ENCODE peak calls at places on chromosomes 5 and 9, in five cellular contexts. C is IMR-90, V is nephron progenitor cell, M is cardiac fibroblast, S is fibroblast of lung. O is an unnamed sample.

GRCh38 chr5:41748631-41749030 is 121.6 kb downstream of the OXCT1 start:
- DNase-seq in C (peak), S (peak), V (no peak), M (peak), O (no peak)

GRCh38 chr9:37026085-37026935 is 7.8 kb downstream of the PAX5 start:
- DNase-seq in M (no peak), V (peak), S (no peak), C (no peak), O (no peak)

GRCh38 chr5:59034498-59035186 is 451.8 kb downstream of the RAB3C start:
- DNase-seq in C (peak), V (no peak), M (peak), S (peak), O (no peak)

GRCh38 chr5:124072570-124072969 is 560.6 kb downstream of the CSNK1G3 start:
- DNase-seq in S (no peak), V (no peak), M (no peak), C (no peak), O (no peak)

GRCh38 chr9:100579665-100580064 is 1.8 kb downstream of the CAVIN4 start:
- DNase-seq in S (peak), C (peak), V (no peak), M (peak), O (no peak)

GRCh38 chr5:128905225-128906110 is 59.8 kb upstream of the SLC27A6 start:
- DNase-seq in S (peak), C (peak), M (peak), V (peak), O (peak)

GRCh38 chr5:11046160-11046559 is 285.1 kb upstream of the DAP start:
- DNase-seq in V (peak), C (peak), S (no peak), M (peak), O (no peak)

GRCh38 chr5:1047332-1047965 is 38.8 kb downstream of the NKD2 start:
- DNase-seq in M (no peak), C (no peak), S (no peak), V (no peak), O (no peak)

GRCh38 chr5:93673555-93673954 is 67.8 kb downstream of the POU5F2 start:
- DNase-seq in S (no peak), M (no peak), C (no peak), V (no peak), O (no peak)

GRCh38 chr9:133950206-133950915 is 41.8 kb downstream of the VAV2 start:
- DNase-seq in C (peak), V (peak), S (peak), M (peak), O (no peak)

GRCh38 chr9:112025886-112026285 is 129.3 kb downstream of the UGCG start:
- DNase-seq in V (no peak), C (no peak), M (no peak), S (no peak), O (no peak)

GRCh38 chr5:68995847-68996204 is 98.0 kb upstream of the SLC30A5 start:
- DNase-seq in V (no peak), C (no peak), M (no peak), S (no peak), O (no peak)

GRCh38 chr5:52148679-52149078 is 639.0 kb upstream of the ITGA1 start:
- DNase-seq in S (no peak), C (no peak), M (no peak), V (no peak), O (no peak)

GRCh38 chr9:38018964-38019602 is 49.9 kb downstream of the SHB start:
- DNase-seq in C (peak), S (peak), V (no peak), M (peak), O (no peak)

GRCh38 chr9:89608646-89609335 is 4.0 kb downstream of the GADD45G start:
- DNase-seq in C (no peak), M (no peak), V (no peak), S (no peak), O (no peak)

GRCh38 chr5:172293745-172294342 is 10.3 kb upstream of the UBTD2 start:
- DNase-seq in M (no peak), S (no peak), C (no peak), V (no peak), O (no peak)
- TF ChIP-seq CTCF in M (no peak), S (no peak), C (no peak), V (no peak), O (no peak)

GRCh38 chr5:25862276-25862675 is 1176.1 kb downstream of the CDH9 start:
- DNase-seq in M (no peak), S (no peak), V (no peak), C (no peak), O (no peak)
- TF ChIP-seq CTCF in M (no peak), S (no peak), V (no peak), C (no peak), O (no peak)

GRCh38 chr5:91381774-91382492 is 1.2 kb downstream of the ARRDC3 start:
- DNase-seq in C (peak), M (peak), V (peak), S (peak), O (no peak)

GRCh38 chr5:91381134-91381773 is 1.9 kb downstream of the ARRDC3 start:
- DNase-seq in M (no peak), C (no peak), V (no peak), S (no peak), O (no peak)

GRCh38 chr5:91380491-91381133 is 2.5 kb downstream of the ARRDC3 start:
- DNase-seq in V (peak), M (peak), C (peak), S (peak), O (peak)

GRCh38 chr5:91378683-91379601 is 4.2 kb downstream of the ARRDC3 start:
- DNase-seq in V (no peak), S (no peak), M (peak), C (no peak), O (no peak)

DNA sequence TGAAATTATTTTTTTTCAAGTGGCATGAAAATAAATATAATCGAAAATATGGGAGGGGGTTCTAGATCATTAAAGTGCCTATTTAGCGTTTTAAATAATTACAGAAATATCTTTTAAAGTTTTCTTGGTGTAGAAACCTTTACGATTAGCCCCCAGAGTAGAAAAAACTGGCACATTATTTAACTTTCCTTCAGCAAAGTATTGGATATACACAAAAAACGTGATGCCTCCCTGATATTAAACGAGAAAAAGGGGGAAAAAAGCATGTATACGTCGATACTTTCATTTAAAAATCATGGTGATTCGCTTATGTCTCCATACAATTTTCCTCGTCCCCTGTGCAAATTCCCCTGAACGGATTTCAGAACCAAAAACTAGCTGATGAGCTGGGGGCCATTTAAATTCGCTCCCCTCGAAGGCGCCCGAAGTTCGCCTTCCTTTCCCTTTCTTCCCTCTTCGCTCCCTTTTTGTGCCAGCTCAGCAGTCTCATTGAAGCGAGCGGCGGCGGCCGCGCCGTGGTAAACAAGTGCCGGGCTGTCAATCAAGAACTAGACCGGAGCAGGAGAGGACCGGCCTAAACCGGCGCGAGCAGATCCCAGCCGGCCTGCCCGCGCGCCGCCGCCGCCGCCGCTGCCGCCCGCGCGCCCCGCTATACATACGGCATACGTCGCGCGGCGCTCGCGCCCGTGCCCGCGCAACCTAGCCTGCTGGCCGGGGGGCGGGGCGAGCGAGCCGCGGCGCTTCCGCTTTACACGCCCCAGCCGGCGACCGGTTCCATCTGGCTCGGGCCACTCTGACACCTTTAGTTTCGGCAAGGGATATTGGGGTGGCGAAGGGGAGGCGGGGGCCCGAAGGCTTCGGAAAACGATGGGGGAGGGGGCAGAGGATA is 3.3 kb downstream of the ARRDC3 start:
- DNase-seq in S (peak), C (peak), V (peak), M (peak), O (peak)
- TF ChIP-seq CTCF in S (no peak), C (no peak), V (no peak), M (no peak), O (no peak)

DNA sequence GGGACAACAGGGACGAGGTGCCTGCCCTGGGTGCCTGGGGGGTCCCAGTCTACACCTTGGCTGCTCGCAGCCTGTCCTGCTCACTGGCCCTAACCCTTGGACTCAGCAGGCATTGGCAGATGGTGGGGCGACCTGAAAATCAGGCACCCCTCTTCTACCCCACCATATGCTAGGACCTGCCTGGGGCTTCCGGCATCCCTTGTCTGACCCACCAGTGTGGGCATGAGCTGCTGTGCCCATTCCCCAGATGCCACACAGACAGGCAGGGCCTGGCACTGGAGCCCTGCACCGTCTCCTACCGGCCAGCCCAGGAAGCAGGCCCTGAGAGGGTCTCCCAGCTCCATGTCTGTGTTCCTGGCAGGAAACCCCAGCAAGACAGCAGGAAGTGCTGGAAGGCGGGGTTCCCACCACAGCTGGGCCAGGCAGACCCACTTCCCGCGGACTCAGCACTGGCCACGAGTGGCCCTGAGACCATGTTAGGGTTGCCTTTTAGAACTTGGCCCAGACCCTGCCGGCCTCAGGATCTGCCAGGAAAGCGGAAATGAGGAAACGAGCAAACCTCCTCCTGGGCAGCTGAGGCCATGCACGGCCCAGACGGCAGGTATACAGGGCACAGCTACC is 3.1 kb downstream of the NINJ1 start:
- DNase-seq in S (no peak), V (no peak), C (no peak), M (no peak), O (no peak)
- TF ChIP-seq CTCF in S (no peak), V (no peak), C (no peak), M (no peak), O (no peak)

DNA sequence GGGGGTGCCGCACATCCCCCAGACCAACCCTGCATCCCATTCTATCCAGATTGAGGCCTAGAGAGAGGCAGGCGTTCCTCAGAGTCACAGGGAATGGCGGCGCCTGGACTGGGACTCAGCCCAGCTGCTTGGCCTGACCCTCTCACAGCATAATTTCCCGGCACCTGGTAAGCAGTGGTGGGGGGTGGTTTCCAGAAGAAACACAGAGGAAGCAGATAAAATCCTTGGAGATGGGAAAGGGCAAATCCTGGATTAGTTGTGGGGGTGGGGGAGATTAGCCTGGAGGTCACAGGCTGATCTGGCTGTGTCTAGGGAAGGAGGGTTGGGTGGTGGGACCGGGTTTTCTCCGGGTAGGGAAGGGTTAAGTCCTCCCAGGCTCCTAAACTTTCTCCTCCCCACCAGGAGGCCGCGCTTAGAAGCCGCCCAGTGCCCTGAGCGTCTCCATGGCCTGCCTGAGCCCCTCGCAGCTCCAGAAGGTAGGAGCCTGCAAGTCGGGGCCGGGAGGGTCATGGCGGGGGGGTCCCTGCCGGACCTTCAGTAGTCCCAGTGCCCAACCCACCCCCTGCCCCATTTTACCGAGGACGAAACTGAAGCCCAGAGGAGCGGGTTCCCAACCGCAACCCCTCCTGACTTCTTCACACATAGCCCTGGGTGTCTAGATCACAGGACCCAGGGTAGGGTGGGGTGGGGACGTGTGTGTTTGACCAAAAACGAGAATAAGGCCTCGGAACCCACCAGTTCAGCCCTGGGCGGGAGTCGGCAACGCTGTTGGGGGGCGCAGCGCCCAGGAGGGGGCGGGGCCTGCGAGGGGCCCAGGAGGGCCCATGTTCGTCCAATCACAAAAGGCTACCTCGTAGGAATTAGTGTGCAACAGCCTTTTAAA is 1.3 kb downstream of the PHYHD1 start:
- DNase-seq in V (peak), C (peak), S (peak), M (peak), O (peak)
- TF ChIP-seq CTCF in V (no peak), C (no peak), S (peak), M (no peak), O (no peak)

GRCh38 chr5:55982957-55983381 is 11.8 kb downstream of the IL6ST start:
- DNase-seq in C (no peak), M (no peak), V (no peak), S (no peak), O (no peak)
- TF ChIP-seq CTCF in C (no peak), M (no peak), V (no peak), S (no peak), O (no peak)

DNA sequence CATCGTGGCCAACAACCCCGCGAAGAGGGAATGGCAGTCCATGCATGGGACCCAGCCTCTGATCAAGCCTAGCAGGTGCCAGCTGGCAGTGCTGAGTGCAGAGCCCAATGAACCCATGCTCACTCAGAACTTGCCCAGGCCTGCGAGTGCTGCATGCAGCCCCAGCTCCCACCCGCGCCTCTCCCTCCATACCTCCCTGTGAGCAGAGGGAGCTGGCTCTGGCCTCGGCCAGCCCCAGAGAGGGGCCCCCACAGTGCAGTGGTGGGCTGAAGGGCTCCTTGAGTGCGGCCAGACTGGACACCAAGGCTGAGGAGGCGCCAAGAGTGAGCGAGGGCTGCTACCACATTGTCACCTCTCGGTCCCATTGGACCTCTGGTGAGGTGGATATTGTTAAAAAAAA is 32.6 kb upstream of the NPR3 start:
- DNase-seq in M (no peak), V (no peak), S (no peak), C (no peak), O (no peak)
- TF ChIP-seq CTCF in M (no peak), V (no peak), S (no peak), C (no peak), O (no peak)

GRCh38 chr9:129568560-129569505 is 52.1 kb downstream of the C9orf50 start:
- DNase-seq in S (peak), M (no peak), C (no peak), V (peak), O (peak)

GRCh38 chr9:129567842-129568559 is 52.9 kb downstream of the C9orf50 start:
- DNase-seq in V (peak), S (peak), M (peak), C (peak), O (no peak)

GRCh38 chr9:129570450-129571297 is 50.2 kb downstream of the C9orf50 start:
- DNase-seq in M (peak), V (no peak), C (peak), S (peak), O (no peak)

GRCh38 chr9:129571298-129572051 is 49.4 kb downstream of the C9orf50 start:
- DNase-seq in V (no peak), S (no peak), C (no peak), M (no peak), O (no peak)

DNA sequence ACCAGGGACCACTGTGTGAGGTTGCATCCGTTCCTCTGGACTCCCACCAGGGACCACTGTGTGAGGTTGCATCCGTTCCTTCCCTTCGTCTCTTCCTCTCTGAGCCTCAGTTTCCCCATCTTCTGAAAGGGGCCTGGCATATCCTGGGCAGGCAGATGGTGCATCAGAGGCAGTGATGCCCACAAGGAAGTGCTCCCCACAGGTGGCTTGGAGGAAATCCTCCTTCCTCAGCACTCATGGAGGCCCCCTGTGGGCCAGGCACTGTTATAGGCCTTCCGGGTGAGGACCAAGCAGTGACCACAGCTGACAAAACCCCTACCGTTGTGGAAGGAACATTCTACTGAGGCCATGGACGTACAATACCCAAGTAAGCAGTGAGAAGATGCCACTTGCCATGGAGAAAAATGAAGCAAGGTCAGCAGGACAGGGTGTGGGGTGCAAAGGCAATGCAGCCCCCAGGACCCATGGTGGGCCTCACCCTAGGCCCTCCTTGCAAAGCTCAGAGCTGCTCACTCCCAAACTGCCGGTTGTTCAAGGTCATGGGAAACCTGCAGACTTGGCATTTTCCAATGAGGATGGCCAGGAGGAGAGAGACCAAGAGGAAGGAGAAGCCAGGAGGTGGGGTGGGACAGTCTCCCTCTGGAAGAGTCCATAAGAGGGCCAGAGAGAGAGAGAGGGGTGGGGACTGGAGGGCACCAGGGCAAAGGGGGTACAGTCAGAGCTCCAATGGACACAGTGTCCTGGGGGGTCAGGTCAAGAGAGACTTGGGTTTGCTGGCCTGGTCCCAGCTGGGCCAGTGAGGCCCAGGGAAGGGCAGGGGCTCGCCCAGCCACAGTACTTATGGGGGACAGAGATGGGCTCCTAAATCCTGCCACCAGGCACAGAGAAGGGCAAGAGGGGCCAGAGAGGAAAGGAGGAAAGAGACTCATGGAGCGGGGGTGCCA is 51.1 kb downstream of the C9orf50 start:
- DNase-seq in V (no peak), M (peak), S (peak), C (peak), O (no peak)
- TF ChIP-seq CTCF in V (peak), M (peak), S (peak), C (peak), O (no peak)

DNA sequence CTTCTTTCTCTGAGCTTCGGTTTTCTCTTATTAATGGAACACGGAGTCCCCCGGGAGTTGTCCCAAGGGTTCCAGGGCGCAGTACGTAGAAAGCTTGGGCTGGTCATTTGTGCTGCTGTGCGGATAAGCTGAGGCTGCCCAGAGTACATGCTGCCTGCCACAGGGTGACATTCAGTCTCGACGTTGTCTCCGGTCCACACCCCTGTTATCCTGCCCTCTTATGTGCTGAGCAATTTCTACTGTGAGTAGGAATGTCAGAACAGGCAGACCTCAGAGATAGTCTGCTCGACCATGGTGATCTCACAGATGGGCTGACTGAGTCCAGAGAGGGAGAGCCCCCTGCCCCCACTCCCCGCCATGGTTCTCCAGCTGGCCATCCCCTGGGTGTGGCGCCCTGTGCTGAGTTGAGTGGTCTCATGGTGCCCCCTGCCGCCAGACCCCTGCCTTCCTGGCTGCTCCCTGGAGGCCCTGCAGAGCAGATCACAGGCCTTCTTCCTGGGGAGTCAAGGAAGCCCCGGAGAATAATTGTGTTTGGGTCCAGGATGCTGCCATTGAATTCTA is 124.0 kb downstream of the RGS3 start:
- DNase-seq in V (peak), M (peak), S (peak), C (peak), O (peak)
- TF ChIP-seq CTCF in V (peak), M (peak), S (peak), C (peak), O (peak)